ENCODE peak calls at places on chromosomes 5 and 9, in four cellular contexts. One of them, this sample, is unnamed.

GRCh38 chr9:4147476-4148214 is 152.2 kb downstream of the GLIS3 start:
- DNase-seq in activated naive CD8-positive, alpha-beta T cell treated with anti-CD3 and anti-CD28 coated beads for 36 hours: no peak
- DNase-seq in fibroblast of the conjunctiva: no peak
- DNase-seq in activated naive CD4-positive, alpha-beta T cell treated with Interleukin-2 at 50 U/mL for 16 hours: no peak
- DNase-seq in this sample: no peak

GRCh38 chr5:78215565-78215964 is 78.9 kb downstream of the AP3B1 start:
- DNase-seq in activated naive CD4-positive, alpha-beta T cell treated with Interleukin-2 at 50 U/mL for 16 hours: no peak
- DNase-seq in fibroblast of the conjunctiva: no peak
- DNase-seq in activated naive CD8-positive, alpha-beta T cell treated with anti-CD3 and anti-CD28 coated beads for 36 hours: no peak
- DNase-seq in this sample: no peak

GRCh38 chr5:109911731-109912130 is 222.0 kb downstream of the MAN2A1 start:
- DNase-seq in fibroblast of the conjunctiva: peak
- DNase-seq in activated naive CD8-positive, alpha-beta T cell treated with anti-CD3 and anti-CD28 coated beads for 36 hours: no peak
- DNase-seq in activated naive CD4-positive, alpha-beta T cell treated with Interleukin-2 at 50 U/mL for 16 hours: no peak
- DNase-seq in this sample: peak

GRCh38 chr9:127521919-127522304 is 70.6 kb downstream of the LRSAM1 start:
- DNase-seq in activated naive CD4-positive, alpha-beta T cell treated with Interleukin-2 at 50 U/mL for 16 hours: no peak
- DNase-seq in activated naive CD8-positive, alpha-beta T cell treated with anti-CD3 and anti-CD28 coated beads for 36 hours: no peak
- DNase-seq in fibroblast of the conjunctiva: no peak
- DNase-seq in this sample: no peak

GRCh38 chr9:112532427-112532826 is 45.8 kb downstream of the KIAA1958 start:
- DNase-seq in fibroblast of the conjunctiva: peak
- DNase-seq in activated naive CD4-positive, alpha-beta T cell treated with Interleukin-2 at 50 U/mL for 16 hours: no peak
- DNase-seq in activated naive CD8-positive, alpha-beta T cell treated with anti-CD3 and anti-CD28 coated beads for 36 hours: no peak
- DNase-seq in this sample: peak

GRCh38 chr5:56670916-56671315 is 144.4 kb upstream of the MAP3K1 start:
- DNase-seq in activated naive CD8-positive, alpha-beta T cell treated with anti-CD3 and anti-CD28 coated beads for 36 hours: no peak
- DNase-seq in fibroblast of the conjunctiva: no peak
- DNase-seq in activated naive CD4-positive, alpha-beta T cell treated with Interleukin-2 at 50 U/mL for 16 hours: no peak
- DNase-seq in this sample: no peak

GRCh38 chr9:131587906-131588305 is 42.6 kb downstream of the PRRT1B start:
- DNase-seq in activated naive CD4-positive, alpha-beta T cell treated with Interleukin-2 at 50 U/mL for 16 hours: no peak
- DNase-seq in activated naive CD8-positive, alpha-beta T cell treated with anti-CD3 and anti-CD28 coated beads for 36 hours: no peak
- DNase-seq in fibroblast of the conjunctiva: no peak
- DNase-seq in this sample: no peak

GRCh38 chr5:127967323-127967982 is 116.1 kb upstream of the SLC12A2 start:
- DNase-seq in activated naive CD4-positive, alpha-beta T cell treated with Interleukin-2 at 50 U/mL for 16 hours: no peak
- DNase-seq in fibroblast of the conjunctiva: no peak
- DNase-seq in activated naive CD8-positive, alpha-beta T cell treated with anti-CD3 and anti-CD28 coated beads for 36 hours: no peak
- DNase-seq in this sample: no peak

GRCh38 chr5:175344331-175345200 is 99.4 kb downstream of the DRD1 start:
- DNase-seq in activated naive CD4-positive, alpha-beta T cell treated with Interleukin-2 at 50 U/mL for 16 hours: no peak
- DNase-seq in activated naive CD8-positive, alpha-beta T cell treated with anti-CD3 and anti-CD28 coated beads for 36 hours: no peak
- DNase-seq in fibroblast of the conjunctiva: no peak
- DNase-seq in this sample: peak

GRCh38 chr9:127562841-127563523 is 49.1 kb upstream of the STXBP1 start:
- DNase-seq in activated naive CD4-positive, alpha-beta T cell treated with Interleukin-2 at 50 U/mL for 16 hours: no peak
- DNase-seq in activated naive CD8-positive, alpha-beta T cell treated with anti-CD3 and anti-CD28 coated beads for 36 hours: no peak
- DNase-seq in fibroblast of the conjunctiva: no peak
- DNase-seq in this sample: peak

GRCh38 chr9:70635790-70636189 is 221.3 kb upstream of the KLF9 start:
- DNase-seq in fibroblast of the conjunctiva: no peak
- DNase-seq in activated naive CD4-positive, alpha-beta T cell treated with Interleukin-2 at 50 U/mL for 16 hours: no peak
- DNase-seq in activated naive CD8-positive, alpha-beta T cell treated with anti-CD3 and anti-CD28 coated beads for 36 hours: no peak
- DNase-seq in this sample: no peak

GRCh38 chr9:33778700-33779351 is 16.5 kb upstream of the PRSS3 start:
- DNase-seq in activated naive CD8-positive, alpha-beta T cell treated with anti-CD3 and anti-CD28 coated beads for 36 hours: peak
- DNase-seq in fibroblast of the conjunctiva: peak
- DNase-seq in activated naive CD4-positive, alpha-beta T cell treated with Interleukin-2 at 50 U/mL for 16 hours: peak
- DNase-seq in this sample: peak

GRCh38 chr5:172979778-172980177 is 3.8 kb upstream of the ATP6V0E1 start:
- DNase-seq in activated naive CD8-positive, alpha-beta T cell treated with anti-CD3 and anti-CD28 coated beads for 36 hours: no peak
- DNase-seq in activated naive CD4-positive, alpha-beta T cell treated with Interleukin-2 at 50 U/mL for 16 hours: no peak
- DNase-seq in fibroblast of the conjunctiva: no peak
- DNase-seq in this sample: peak

GRCh38 chr9:119368681-119369581 is at the start of gene BRINP1:
- DNase-seq in activated naive CD8-positive, alpha-beta T cell treated with anti-CD3 and anti-CD28 coated beads for 36 hours: no peak
- DNase-seq in fibroblast of the conjunctiva: no peak
- DNase-seq in activated naive CD4-positive, alpha-beta T cell treated with Interleukin-2 at 50 U/mL for 16 hours: no peak
- DNase-seq in this sample: peak

This sample was measured in fibroblast of villous mesenchyme.